ENCODE peak calls at places on chromosomes 6 and 20, in six cellular contexts. One of them, this sample, is unnamed.
A peak's percentile ranks its signal among the peaks of the same experiment; 100 is the strongest.

GRCh38 chr20:35329435-35330139 is 37.4 kb upstream of the FAM83C start:
- DNase-seq in NB4: peak; percentile 71
- DNase-seq in neural progenitor cell: peak; percentile 65
- DNase-seq in SJSA1: peak; percentile 74
- DNase-seq in fibroblast of lung: peak; percentile 46
- DNase-seq in PC-9: no peak
- DNase-seq in this sample: no peak

GRCh38 chr6:206264-206663 is 86.0 kb upstream of the DUSP22 start:
- DNase-seq in neural progenitor cell: no peak
- DNase-seq in NB4: no peak
- DNase-seq in fibroblast of lung: no peak
- DNase-seq in PC-9: no peak
- DNase-seq in SJSA1: no peak
- DNase-seq in this sample: no peak

GRCh38 chr6:168289571-168289962 is 30.0 kb downstream of the DACT2 start:
- DNase-seq in fibroblast of lung: no peak
- DNase-seq in SJSA1: no peak
- DNase-seq in NB4: no peak
- DNase-seq in neural progenitor cell: no peak
- DNase-seq in PC-9: no peak
- DNase-seq in this sample: no peak

GRCh38 chr20:43508106-43508505 is 609 bp downstream of the L3MBTL1 start:
- DNase-seq in PC-9: no peak
- DNase-seq in fibroblast of lung: no peak
- DNase-seq in SJSA1: no peak
- DNase-seq in neural progenitor cell: peak; percentile 52
- DNase-seq in NB4: no peak
- DNase-seq in this sample: no peak

GRCh38 chr6:4687656-4687988 is 88.6 kb upstream of the CDYL start:
- DNase-seq in NB4: no peak
- DNase-seq in PC-9: no peak
- DNase-seq in SJSA1: no peak
- DNase-seq in fibroblast of lung: no peak
- DNase-seq in neural progenitor cell: no peak
- DNase-seq in this sample: no peak

GRCh38 chr6:27168108-27168507 is 79.4 kb upstream of the PRSS16 start:
- DNase-seq in PC-9: no peak
- DNase-seq in neural progenitor cell: no peak
- DNase-seq in SJSA1: no peak
- DNase-seq in fibroblast of lung: peak; percentile 61
- DNase-seq in NB4: no peak
- DNase-seq in this sample: no peak

GRCh38 chr6:121726596-121726995 is 291.1 kb downstream of the GJA1 start:
- DNase-seq in NB4: no peak
- DNase-seq in neural progenitor cell: no peak
- DNase-seq in SJSA1: no peak
- DNase-seq in PC-9: no peak
- DNase-seq in fibroblast of lung: no peak
- DNase-seq in this sample: no peak

GRCh38 chr6:159983641-159984080 is 14.8 kb downstream of the IGF2R start:
- DNase-seq in fibroblast of lung: no peak
- DNase-seq in SJSA1: no peak
- DNase-seq in PC-9: no peak
- DNase-seq in neural progenitor cell: no peak
- DNase-seq in NB4: peak; percentile 86
- DNase-seq in this sample: no peak

GRCh38 chr6:98842489-98843180 is 8.3 kb downstream of the POU3F2 start:
- DNase-seq in neural progenitor cell: peak; percentile 72
- DNase-seq in NB4: no peak
- DNase-seq in SJSA1: no peak
- DNase-seq in fibroblast of lung: no peak
- DNase-seq in PC-9: no peak
- DNase-seq in this sample: no peak

GRCh38 chr20:49916146-49917002 is 1.0 kb upstream of the SPATA2 start:
- DNase-seq in NB4: no peak
- DNase-seq in fibroblast of lung: no peak
- DNase-seq in SJSA1: no peak
- DNase-seq in neural progenitor cell: no peak
- DNase-seq in PC-9: peak; percentile 97
- DNase-seq in this sample: no peak

GRCh38 chr20:41192575-41192974 is 55.2 kb downstream of the PLCG1 start:
- DNase-seq in neural progenitor cell: no peak
- DNase-seq in PC-9: no peak
- DNase-seq in fibroblast of lung: no peak
- DNase-seq in SJSA1: no peak
- DNase-seq in NB4: no peak
- DNase-seq in this sample: no peak

GRCh38 chr6:149212892-149213786 is 104.4 kb upstream of the TAB2 start:
- DNase-seq in PC-9: no peak
- DNase-seq in fibroblast of lung: no peak
- DNase-seq in SJSA1: no peak
- DNase-seq in NB4: no peak
- DNase-seq in neural progenitor cell: no peak
- DNase-seq in this sample: no peak

GRCh38 chr20:25509084-25509483 is 76.2 kb downstream of the NINL start:
- DNase-seq in PC-9: no peak
- DNase-seq in SJSA1: no peak
- DNase-seq in fibroblast of lung: no peak
- DNase-seq in neural progenitor cell: no peak
- DNase-seq in NB4: no peak
- DNase-seq in this sample: no peak

GRCh38 chr20:43662943-43663655 is 3.8 kb upstream of the MYBL2 start:
- DNase-seq in fibroblast of lung: no peak
- DNase-seq in NB4: no peak
- DNase-seq in SJSA1: no peak
- DNase-seq in PC-9: peak; percentile 71
- DNase-seq in neural progenitor cell: no peak
- DNase-seq in this sample: no peak

GRCh38 chr20:1626528-1627192 is 6.9 kb upstream of the SIRPB1 start:
- DNase-seq in neural progenitor cell: no peak
- DNase-seq in SJSA1: no peak
- DNase-seq in PC-9: no peak
- DNase-seq in fibroblast of lung: no peak
- DNase-seq in NB4: peak; percentile 40
- DNase-seq in this sample: no peak

GRCh38 chr20:32970973-32971300 is 33.3 kb downstream of the SUN5 start:
- DNase-seq in NB4: no peak
- DNase-seq in fibroblast of lung: no peak
- DNase-seq in SJSA1: no peak
- DNase-seq in PC-9: no peak
- DNase-seq in neural progenitor cell: no peak
- DNase-seq in this sample: no peak

GRCh38 chr6:39495023-39495422 is 172.5 kb upstream of the KCNK16 start:
- DNase-seq in SJSA1: no peak
- DNase-seq in PC-9: no peak
- DNase-seq in fibroblast of lung: no peak
- DNase-seq in neural progenitor cell: no peak
- DNase-seq in NB4: no peak
- DNase-seq in this sample: no peak

GRCh38 chr6:89323461-89324098 is 8.5 kb upstream of the GABRR2 start:
- DNase-seq in NB4: peak; percentile 79
- DNase-seq in SJSA1: no peak
- DNase-seq in fibroblast of lung: peak; percentile 77
- DNase-seq in neural progenitor cell: no peak
- DNase-seq in PC-9: no peak
- DNase-seq in this sample: peak; percentile 19

GRCh38 chr20:51280047-51280446 is 257.1 kb upstream of the KCNG1 start:
- DNase-seq in PC-9: no peak
- DNase-seq in NB4: no peak
- DNase-seq in fibroblast of lung: no peak
- DNase-seq in neural progenitor cell: no peak
- DNase-seq in SJSA1: no peak
- DNase-seq in this sample: no peak

GRCh38 chr6:5260111-5260620 is 584 bp downstream of the LYRM4 start:
- DNase-seq in neural progenitor cell: peak; percentile 77
- DNase-seq in fibroblast of lung: peak; percentile 48
- DNase-seq in NB4: peak; percentile 84
- DNase-seq in PC-9: peak; percentile 66
- DNase-seq in SJSA1: peak; percentile 62
- DNase-seq in this sample: no peak

GRCh38 chr20:40279390-40279789 is 409.6 kb downstream of the MAFB start:
- DNase-seq in fibroblast of lung: peak; percentile 88
- DNase-seq in SJSA1: peak; percentile 70
- DNase-seq in neural progenitor cell: no peak
- DNase-seq in PC-9: no peak
- DNase-seq in NB4: peak; percentile 62
- DNase-seq in this sample: peak; percentile 36

GRCh38 chr20:10074513-10074912 is 39.7 kb downstream of the ANKEF1 start:
- DNase-seq in SJSA1: peak; percentile 73
- DNase-seq in fibroblast of lung: peak; percentile 90
- DNase-seq in NB4: peak; percentile 83
- DNase-seq in PC-9: peak; percentile 92
- DNase-seq in neural progenitor cell: no peak
- DNase-seq in this sample: peak; percentile 91

GRCh38 chr6:166954118-166954713 is 2.1 kb downstream of the RNASET2 start:
- DNase-seq in fibroblast of lung: no peak
- DNase-seq in NB4: no peak
- DNase-seq in SJSA1: no peak
- DNase-seq in neural progenitor cell: no peak
- DNase-seq in PC-9: no peak
- DNase-seq in this sample: no peak

GRCh38 chr6:5541025-5541424 is 279.7 kb downstream of the FARS2 start:
- DNase-seq in NB4: no peak
- DNase-seq in neural progenitor cell: no peak
- DNase-seq in PC-9: no peak
- DNase-seq in SJSA1: no peak
- DNase-seq in fibroblast of lung: no peak
- DNase-seq in this sample: no peak

GRCh38 chr20:12965212-12965879 is 43.4 kb upstream of the SPTLC3 start:
- DNase-seq in SJSA1: no peak
- DNase-seq in PC-9: no peak
- DNase-seq in NB4: no peak
- DNase-seq in fibroblast of lung: no peak
- DNase-seq in neural progenitor cell: no peak
- DNase-seq in this sample: peak; percentile 6

GRCh38 chr20:14312001-14312400 is 25.4 kb downstream of the FLRT3 start:
- DNase-seq in SJSA1: no peak
- DNase-seq in NB4: no peak
- DNase-seq in fibroblast of lung: no peak
- DNase-seq in PC-9: no peak
- DNase-seq in neural progenitor cell: no peak
- DNase-seq in this sample: no peak

GRCh38 chr20:25514747-25515340 is 70.5 kb downstream of the NINL start:
- DNase-seq in NB4: no peak
- DNase-seq in neural progenitor cell: no peak
- DNase-seq in PC-9: no peak
- DNase-seq in fibroblast of lung: no peak
- DNase-seq in SJSA1: no peak
- DNase-seq in this sample: no peak

GRCh38 chr6:165663736-165664552 is 903 bp upstream of the PDE10A start:
- DNase-seq in neural progenitor cell: peak; percentile 68
- DNase-seq in NB4: no peak
- DNase-seq in fibroblast of lung: no peak
- DNase-seq in SJSA1: no peak
- DNase-seq in PC-9: no peak
- DNase-seq in this sample: no peak
- H3K4me3 ChIP-seq in neural progenitor cell: peak overlapping the region; percentile 91
- H3K4me3 ChIP-seq in NB4: no peak overlapping the region
- H3K4me3 ChIP-seq in fibroblast of lung: no peak overlapping the region
- H3K4me3 ChIP-seq in SJSA1: peak overlapping the region; percentile 51
- H3K4me3 ChIP-seq in PC-9: no peak overlapping the region
- H3K4me3 ChIP-seq in this sample: peak overlapping the region; percentile 60

DNA sequence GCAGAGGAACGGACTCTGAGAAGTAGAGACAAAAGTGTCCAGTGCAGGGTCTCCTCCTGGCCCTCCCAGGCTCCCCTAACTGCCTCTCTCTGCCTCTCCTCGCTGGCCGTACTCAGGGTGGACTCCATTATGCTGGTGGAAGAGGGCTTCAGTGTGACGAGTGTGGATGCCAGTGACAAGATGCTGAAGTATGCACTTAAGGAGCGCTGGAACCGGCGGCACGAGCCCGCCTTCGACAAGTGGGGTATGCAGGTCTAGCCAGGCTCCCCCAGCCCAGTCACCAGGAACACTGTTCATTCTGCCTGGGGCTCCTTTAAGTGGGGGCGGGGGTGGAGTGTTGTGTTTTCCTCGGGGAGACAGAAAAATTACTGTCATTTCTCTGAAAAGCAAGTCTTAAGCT is 1.5 kb downstream of the GNMT start:
- DNase-seq in fibroblast of lung: no peak
- DNase-seq in neural progenitor cell: no peak
- DNase-seq in SJSA1: no peak
- DNase-seq in PC-9: no peak
- DNase-seq in NB4: no peak
- DNase-seq in this sample: no peak
- H3K4me3 ChIP-seq in fibroblast of lung: no peak overlapping the region
- H3K4me3 ChIP-seq in neural progenitor cell: no peak overlapping the region
- H3K4me3 ChIP-seq in SJSA1: no peak overlapping the region
- H3K4me3 ChIP-seq in PC-9: no peak overlapping the region
- H3K4me3 ChIP-seq in NB4: no peak overlapping the region
- H3K4me3 ChIP-seq in this sample: no peak overlapping the region

DNA sequence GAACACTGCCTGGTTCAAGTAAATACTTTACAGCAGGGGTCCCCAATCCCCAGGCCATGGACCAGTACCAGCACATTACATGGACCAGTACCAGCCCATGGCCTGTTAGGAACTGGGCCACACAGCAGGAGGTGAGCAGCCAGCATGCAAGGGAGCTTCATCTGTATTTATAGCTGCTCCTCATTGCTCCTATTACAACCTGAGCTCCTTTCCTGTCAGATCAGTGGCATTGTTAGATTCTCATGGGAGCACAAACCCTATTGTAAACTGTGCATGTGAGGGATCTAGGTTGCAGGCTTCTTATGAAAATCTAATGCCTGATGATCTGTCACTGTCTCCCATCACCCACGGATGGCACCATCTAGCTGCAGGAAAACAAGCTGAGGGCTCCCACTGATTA is 12.0 kb upstream of the RBPJL start:
- DNase-seq in NB4: no peak
- DNase-seq in fibroblast of lung: no peak
- DNase-seq in neural progenitor cell: no peak
- DNase-seq in SJSA1: no peak
- DNase-seq in PC-9: no peak
- DNase-seq in this sample: no peak
- H3K4me3 ChIP-seq in NB4: no peak overlapping the region
- H3K4me3 ChIP-seq in fibroblast of lung: no peak overlapping the region
- H3K4me3 ChIP-seq in neural progenitor cell: no peak overlapping the region
- H3K4me3 ChIP-seq in SJSA1: no peak overlapping the region
- H3K4me3 ChIP-seq in PC-9: no peak overlapping the region
- H3K4me3 ChIP-seq in this sample: no peak overlapping the region

DNA sequence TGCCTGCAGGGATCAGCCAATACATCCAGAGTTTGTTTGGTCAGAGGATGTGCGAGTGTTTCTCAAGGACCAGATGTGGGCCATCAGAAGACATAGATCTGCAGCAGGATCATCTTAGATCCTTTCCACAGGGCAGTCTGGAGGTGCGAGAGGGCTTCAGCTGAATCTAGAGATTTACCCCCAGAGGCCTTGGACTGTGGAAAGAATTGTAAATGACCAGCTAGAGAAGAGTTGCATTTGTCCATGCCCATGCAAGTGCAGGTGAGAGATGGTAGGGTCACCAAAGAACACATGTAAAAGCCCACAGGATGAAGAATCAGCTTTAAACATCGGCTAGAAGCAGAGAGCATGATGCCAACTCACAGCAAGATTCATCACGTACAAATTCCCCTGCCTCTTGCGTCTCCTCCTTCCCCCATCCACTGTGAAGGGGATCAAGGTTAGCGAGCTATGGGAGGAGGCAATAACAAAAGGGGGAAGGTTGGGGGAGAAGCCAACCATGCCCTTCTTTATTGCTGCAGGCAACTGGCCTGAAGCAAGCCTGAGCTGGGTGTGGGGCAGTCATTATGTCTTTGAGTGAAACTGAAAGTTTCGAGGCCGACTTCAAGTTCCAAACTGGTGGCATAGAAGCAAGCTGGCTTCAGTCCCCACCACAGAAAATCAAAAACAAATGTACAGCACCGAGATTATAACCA is 83.5 kb downstream of the SCML4 start:
- DNase-seq in NB4: no peak
- DNase-seq in PC-9: no peak
- DNase-seq in neural progenitor cell: no peak
- DNase-seq in SJSA1: no peak
- DNase-seq in fibroblast of lung: no peak
- DNase-seq in this sample: no peak
- H3K4me3 ChIP-seq in NB4: no peak overlapping the region
- H3K4me3 ChIP-seq in PC-9: no peak overlapping the region
- H3K4me3 ChIP-seq in neural progenitor cell: no peak overlapping the region
- H3K4me3 ChIP-seq in SJSA1: no peak overlapping the region
- H3K4me3 ChIP-seq in fibroblast of lung: no peak overlapping the region
- H3K4me3 ChIP-seq in this sample: no peak overlapping the region